ENCODE peak calls at places on chromosome 20, in eight cellular contexts. J, D, K, F, M, T, E and R are unnamed samples.
A peak's percentile ranks its signal among the peaks of the same experiment; 100 is the strongest.

GRCh38 chr20:44651507-44652373 is at the start of gene ADA:
- DNase-seq in M (peak; percentile 56), T (peak; percentile 54), J (peak; percentile 77), F (peak; percentile 54), K (peak; percentile 63), E (peak; percentile 80), D (peak; percentile 69), R (no peak)

GRCh38 chr20:49320460-49320859 is 42.6 kb upstream of the ZNFX1 start:
- DNase-seq in M (no peak), F (peak; percentile 55), T (peak; percentile 59), K (peak; percentile 74), J (no peak), D (no peak), E (no peak), R (no peak)

GRCh38 chr20:47355489-47356219 is 845 bp downstream of the ZMYND8 start:
- DNase-seq in E (peak; percentile 6), D (no peak), M (no peak), T (no peak), F (no peak), J (no peak), K (peak; percentile 69), R (no peak)

GRCh38 chr20:51985013-51985415 is 182.7 kb upstream of the SALL4 start:
- DNase-seq in E (no peak), M (no peak), T (peak; percentile 89), F (no peak), D (no peak), J (no peak), K (peak; percentile 97), R (no peak)

GRCh38 chr20:31637660-31638059 is at the start of gene COX4I2:
- DNase-seq in T (no peak), E (no peak), F (no peak), K (no peak), M (no peak), D (no peak), J (no peak), R (no peak)

GRCh38 chr20:61140576-61140975 is 111.5 kb upstream of the CDH4 start:
- DNase-seq in D (no peak), E (no peak), F (no peak), M (no peak), J (no peak), K (no peak), T (no peak), R (no peak)

GRCh38 chr20:24674921-24675605 is 205.6 kb downstream of the SYNDIG1 start:
- DNase-seq in F (no peak), T (no peak), E (no peak), M (no peak), J (no peak), K (no peak), D (no peak), R (no peak)

GRCh38 chr20:20253039-20253743 is 114.7 kb upstream of the INSM1 start:
- DNase-seq in K (no peak), F (no peak), D (no peak), T (no peak), E (no peak), J (no peak), M (no peak), R (no peak)

GRCh38 chr20:48716086-48716485 is 111.7 kb downstream of the PREX1 start:
- DNase-seq in T (no peak), K (no peak), E (no peak), J (peak; percentile 78), M (no peak), D (peak; percentile 44), F (no peak), R (no peak)

GRCh38 chr20:35277127-35277526 is 795 bp downstream of the MMP24OS start:
- DNase-seq in D (no peak), E (no peak), K (no peak), J (no peak), M (no peak), F (no peak), T (no peak), R (peak; percentile 38)

GRCh38 chr20:61588356-61589054 is 336.4 kb downstream of the CDH4 start:
- DNase-seq in D (no peak), M (no peak), J (peak; percentile 17), K (peak; percentile 24), F (no peak), E (no peak), T (peak; percentile 10), R (no peak)

GRCh38 chr20:58637466-58638198 is 13.5 kb upstream of the STX16 start:
- DNase-seq in K (no peak), F (no peak), J (no peak), T (no peak), D (no peak), E (no peak), M (no peak), R (no peak)

GRCh38 chr20:57223648-57224489 is 42.6 kb downstream of the BMP7 start:
- DNase-seq in K (peak; percentile 12), M (no peak), J (no peak), E (no peak), D (no peak), T (no peak), F (no peak), R (no peak)

GRCh38 chr20:37378785-37379598 is 33.1 kb downstream of the SRC start:
- DNase-seq in K (peak; percentile 51), M (no peak), T (peak; percentile 55), F (no peak), D (no peak), J (peak; percentile 46), E (no peak), R (peak; percentile 82)

GRCh38 chr20:52888096-52888495 is 84.1 kb upstream of the TSHZ2 start:
- DNase-seq in T (no peak), M (no peak), D (no peak), K (no peak), E (no peak), F (no peak), J (no peak), R (no peak)

GRCh38 chr20:22861231-22861980 is 173.7 kb upstream of the SSTR4 start:
- DNase-seq in M (no peak), F (no peak), T (no peak), J (no peak), K (peak; percentile 21), E (no peak), D (no peak), R (no peak)

GRCh38 chr20:45857836-45858250 is 429 bp downstream of the ZSWIM3 start:
- DNase-seq in K (no peak), M (peak; percentile 73), F (no peak), J (no peak), T (no peak), D (no peak), E (no peak), R (no peak)

GRCh38 chr20:58210398-58210747 is 18.1 kb downstream of the ANKRD60 start:
- DNase-seq in M (no peak), T (no peak), K (no peak), D (no peak), J (no peak), F (no peak), E (no peak), R (no peak)

GRCh38 chr20:3190681-3191111 is 13.8 kb downstream of the DDRGK1 start:
- DNase-seq in J (no peak), D (no peak), M (no peak), T (no peak), F (no peak), E (no peak), K (no peak), R (no peak)
- TF ChIP-seq CTCF in J (no peak), D (no peak), M (no peak), T (no peak), F (peak; percentile 20), E (no peak), K (no peak), R (no peak)

GRCh38 chr20:54165014-54165413 is 8.8 kb downstream of the CYP24A1 start:
- DNase-seq in K (no peak), J (no peak), E (no peak), M (no peak), D (no peak), T (no peak), F (no peak), R (no peak)
- TF ChIP-seq CTCF in K (no peak), J (no peak), E (no peak), M (no peak), D (no peak), T (no peak), F (no peak), R (no peak)

DNA sequence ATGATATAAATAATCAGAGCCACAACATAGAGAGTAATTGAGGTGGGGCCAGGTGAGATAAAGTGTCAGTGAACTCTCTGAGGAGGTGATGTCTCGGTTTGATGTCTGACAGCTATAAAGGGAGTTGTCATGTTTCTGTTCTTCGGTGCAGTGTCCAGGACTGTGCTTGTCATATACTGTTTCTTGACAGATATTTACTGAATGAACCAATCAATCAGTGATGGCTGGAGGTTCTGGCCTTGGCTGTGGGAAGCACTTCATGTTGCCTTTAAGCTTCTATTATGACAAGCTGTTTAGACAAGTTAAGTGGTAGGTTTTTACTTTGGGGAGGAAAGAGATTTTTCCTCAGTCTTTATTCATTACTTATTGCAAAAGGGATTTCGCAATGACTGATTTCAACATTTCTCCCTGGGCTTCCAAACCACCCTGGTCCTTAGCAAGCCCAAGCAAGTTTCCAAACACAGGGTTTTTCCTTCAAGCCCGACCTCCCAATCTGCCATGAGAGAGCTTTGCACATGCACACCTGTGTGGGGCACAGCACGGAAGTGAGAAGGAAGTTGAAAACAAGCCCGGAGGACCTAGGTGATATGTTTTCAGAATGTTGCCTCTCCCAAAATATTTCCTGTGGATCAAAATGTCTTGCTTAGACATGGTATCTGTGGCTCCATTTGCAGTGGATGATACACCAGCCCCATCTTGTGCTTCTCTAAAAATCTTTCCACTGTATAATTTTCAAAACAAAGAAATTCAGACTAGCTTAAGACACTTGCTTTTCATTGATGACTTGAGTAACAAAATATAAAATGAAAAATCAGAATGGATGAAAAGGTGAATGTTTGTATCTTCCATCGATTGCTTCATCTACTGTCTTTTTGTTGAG is 567.3 kb upstream of the BTBD3 start:
- DNase-seq in T (no peak), D (no peak), M (no peak), J (no peak), K (peak; percentile 89), F (no peak), E (no peak), R (no peak)
- TF ChIP-seq CTCF in T (no peak), D (no peak), M (no peak), J (no peak), K (no peak), F (no peak), E (no peak), R (no peak)

GRCh38 chr20:40826699-40827098 is 137.7 kb upstream of the MAFB start:
- DNase-seq in E (no peak), F (no peak), J (no peak), M (no peak), K (no peak), T (no peak), D (no peak), R (no peak)

GRCh38 chr20:40816039-40816352 is 127.0 kb upstream of the MAFB start:
- DNase-seq in E (no peak), D (no peak), M (no peak), K (no peak), F (no peak), T (no peak), J (no peak), R (no peak)

DNA sequence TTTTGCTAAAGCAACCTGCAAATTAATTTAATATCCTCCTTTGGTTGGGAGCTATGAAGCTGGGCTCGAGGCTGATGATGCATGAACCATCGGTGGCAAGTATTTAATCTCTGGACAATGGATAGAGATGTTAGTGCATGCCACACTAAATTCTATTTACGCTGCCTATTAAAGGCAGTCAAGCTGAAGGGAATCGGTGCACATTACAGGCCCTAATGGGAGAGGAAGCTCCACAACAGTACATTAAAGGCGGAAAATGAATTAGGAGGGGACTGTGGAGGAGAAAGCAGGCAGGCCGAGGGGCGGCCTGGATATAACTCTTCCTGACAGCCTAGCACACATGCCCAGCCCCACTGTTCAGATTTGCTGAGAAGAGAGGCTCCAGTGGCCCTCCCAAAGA is 132.4 kb upstream of the MAFB start:
- DNase-seq in D (no peak), F (no peak), J (no peak), T (no peak), M (no peak), E (no peak), K (no peak), R (no peak)
- TF ChIP-seq CTCF in D (no peak), F (no peak), J (no peak), T (no peak), M (no peak), E (no peak), K (no peak), R (no peak)